ENCODE peak calls at places on chromosomes 4 and X, in seven cellular contexts. F is foreskin fibroblast; Y is activated CD4-positive, alpha-beta T cell treated with anti-CD3 and anti-CD28 coated beads, Interleukin-2, amount 50 U/mL, for 4 hours; X is Caco-2; V is stimulated activated CD8-positive, alpha-beta memory T cell treated with anti-CD3 and anti-CD28 coated beads, Interleukin-15, amount 100 ng/mL, for 24 hours; N is activated CD8-positive, alpha-beta memory T cell treated with anti-CD3 and anti-CD28 coated beads for 48 hours; U is stimulated activated naive CD8-positive, alpha-beta T cell treated with anti-CD3 and anti-CD28 coated beads, Interleukin-15, amount 100 ng/mL, for 72 hours. D is an unnamed sample.

GRCh38 chrX:154350429-154351182 is 23.8 kb downstream of the FLNA start:
- DNase-seq in N (no peak), U (no peak), X (no peak), F (no peak), Y (no peak), V (no peak), D (no peak)

GRCh38 chr4:24570574-24571236 is 13.6 kb downstream of the DHX15 start:
- DNase-seq in X (no peak), V (no peak), Y (no peak), U (no peak), F (no peak), N (no peak), D (no peak)

GRCh38 chrX:10137516-10137915 is 19.3 kb upstream of the CLCN4 start:
- DNase-seq in Y (no peak), N (no peak), V (no peak), U (no peak), F (no peak), X (no peak), D (no peak)

GRCh38 chrX:28120076-28120475 is 138.8 kb upstream of the DCAF8L1 start:
- DNase-seq in Y (no peak), N (no peak), F (no peak), U (no peak), V (no peak), X (no peak), D (no peak)

GRCh38 chr4:173170210-173170778 is 1.7 kb downstream of the GALNT7 start:
- DNase-seq in F (no peak), N (no peak), Y (no peak), X (no peak), V (no peak), U (no peak), D (no peak)

GRCh38 chr4:148073349-148073748 is 341.5 kb downstream of the ARHGAP10 start:
- DNase-seq in V (no peak), Y (no peak), N (no peak), F (no peak), U (no peak), X (no peak), D (no peak)

GRCh38 chr4:17218801-17219200 is 293.1 kb downstream of the QDPR start:
- DNase-seq in U (no peak), X (no peak), F (peak), N (no peak), Y (no peak), V (no peak), D (no peak)

GRCh38 chr4:36111180-36111579 is 133.1 kb downstream of the ARAP2 start:
- DNase-seq in N (no peak), Y (no peak), U (no peak), F (peak), X (no peak), V (no peak), D (peak)

GRCh38 chrX:154419688-154420401 is 8.5 kb downstream of the TAFAZZIN start:
- DNase-seq in Y (no peak), U (no peak), F (no peak), X (no peak), N (no peak), V (no peak), D (no peak)

GRCh38 chr4:172830295-172830764 is 338.3 kb upstream of the GALNT7 start:
- DNase-seq in F (peak), U (no peak), V (no peak), X (no peak), N (no peak), Y (no peak), D (no peak)

GRCh38 chr4:140697709-140698560 is 58.2 kb downstream of the TBC1D9 start:
- DNase-seq in Y (no peak), V (no peak), U (no peak), N (no peak), X (no peak), F (no peak), D (no peak)

GRCh38 chr4:14386196-14386595 is 616.1 kb upstream of the CPEB2 start:
- DNase-seq in U (no peak), Y (no peak), X (no peak), F (no peak), V (no peak), N (no peak), D (no peak)

GRCh38 chr4:67198757-67199156 is 346.5 kb downstream of the CENPC start:
- DNase-seq in Y (no peak), N (no peak), V (no peak), U (no peak), F (no peak), X (no peak), D (no peak)

GRCh38 chr4:38710053-38710452 is 46.1 kb downstream of the KLF3 start:
- DNase-seq in U (no peak), X (no peak), F (no peak), Y (no peak), V (no peak), N (no peak), D (no peak)

GRCh38 chr4:114417214-114417613 is 181.4 kb upstream of the UGT8 start:
- DNase-seq in Y (no peak), X (no peak), U (no peak), V (no peak), N (no peak), F (no peak), D (no peak)

GRCh38 chr4:579543-580175 is 3.6 kb upstream of the TMEM271 start:
- DNase-seq in Y (no peak), U (no peak), X (no peak), N (no peak), F (no peak), V (no peak), D (no peak)

GRCh38 chrX:153864561-153865320 is 21.2 kb downstream of the L1CAM start:
- DNase-seq in U (no peak), F (no peak), V (no peak), N (no peak), Y (no peak), X (no peak), D (no peak)

GRCh38 chrX:72031118-72031517 is 100.6 kb downstream of the RTL5 start:
- DNase-seq in N (no peak), Y (no peak), U (no peak), F (no peak), V (no peak), X (no peak), D (no peak)

GRCh38 chrX:114999906-115000305 is 17.5 kb downstream of the IL13RA2 start:
- DNase-seq in Y (no peak), N (no peak), V (no peak), U (no peak), X (no peak), F (no peak), D (no peak)

GRCh38 chrX:39760930-39761329 is 336.8 kb downstream of the BCOR start:
- DNase-seq in Y (no peak), V (no peak), N (no peak), F (no peak), X (no peak), U (no peak), D (no peak)

GRCh38 chrX:3066555-3066954 is 25.3 kb downstream of the ARSF start:
- DNase-seq in N (no peak), Y (no peak), X (no peak), F (peak), V (no peak), U (no peak), D (no peak)

GRCh38 chr4:125750827-125751466 is 436.2 kb downstream of the FAT4 start:
- DNase-seq in F (peak), X (no peak), V (no peak), U (no peak), Y (no peak), N (no peak), D (peak)

GRCh38 chr4:181821039-181822004 is 421.9 kb upstream of the TENM3 start:
- DNase-seq in X (no peak), U (no peak), Y (no peak), F (no peak), V (no peak), N (no peak), D (no peak)

GRCh38 chr4:89277412-89277811 is 30.2 kb downstream of the GPRIN3 start:
- DNase-seq in N (no peak), F (peak), V (no peak), Y (no peak), X (no peak), U (no peak), D (no peak)

GRCh38 chr4:184177271-184177670 is 40.4 kb downstream of the ENPP6 start:
- DNase-seq in X (no peak), N (no peak), F (no peak), U (no peak), V (no peak), Y (no peak), D (no peak)

GRCh38 chr4:141290771-141291170 is 70.1 kb downstream of the ZNF330 start:
- DNase-seq in Y (no peak), V (no peak), N (no peak), F (no peak), U (no peak), X (no peak), D (no peak)

GRCh38 chr4:185566972-185567749 is 31.9 kb upstream of the PDLIM3 start:
- DNase-seq in N (no peak), X (no peak), V (no peak), U (no peak), Y (no peak), F (peak), D (peak)

GRCh38 chrX:143171703-143172102 is 146.0 kb downstream of the SPANXN4 start:
- DNase-seq in Y (no peak), F (no peak), N (no peak), X (no peak), U (no peak), V (no peak), D (no peak)

GRCh38 chr4:74921490-74921889 is 11.4 kb upstream of the PARM1 start:
- DNase-seq in Y (no peak), N (no peak), V (no peak), F (no peak), U (no peak), X (no peak), D (no peak)

GRCh38 chr4:15744016-15744415 is 34.1 kb upstream of the CD38 start:
- DNase-seq in V (no peak), U (no peak), F (peak), N (no peak), X (no peak), Y (no peak), D (no peak)

GRCh38 chr4:126051709-126052424 is 737.1 kb downstream of the FAT4 start:
- DNase-seq in U (no peak), Y (no peak), V (no peak), X (no peak), F (peak), N (no peak), D (peak)

GRCh38 chrX:25300994-25301393 is 285.2 kb upstream of the ARX start:
- DNase-seq in X (no peak), Y (no peak), V (no peak), U (no peak), N (no peak), F (no peak), D (no peak)

GRCh38 chr4:158788608-158789007 is 19.8 kb downstream of the FNIP2 start:
- DNase-seq in X (no peak), N (no peak), V (no peak), Y (no peak), U (no peak), F (no peak), D (no peak)

GRCh38 chrX:150767475-150768131 is 74.4 kb downstream of the MTMR1 start:
- DNase-seq in Y (no peak), U (no peak), N (no peak), F (peak), V (no peak), X (no peak), D (peak)

GRCh38 chrX:52988985-52989917 is 30.9 kb upstream of the FAM156A start:
- DNase-seq in Y (no peak), V (no peak), U (no peak), X (no peak), F (no peak), N (no peak), D (no peak)

GRCh38 chrX:2552621-2553297 is 52.0 kb upstream of the DHRSX start:
- DNase-seq in Y (no peak), F (peak), V (no peak), X (peak), N (no peak), U (no peak), D (peak)

GRCh38 chr4:74549936-74550335 is 105.0 kb downstream of the AREG start:
- DNase-seq in Y (no peak), U (no peak), V (no peak), X (no peak), N (no peak), F (peak), D (no peak)

GRCh38 chrX:10012776-10013175 is 45.6 kb downstream of the CLDN34 start:
- DNase-seq in Y (no peak), U (no peak), V (no peak), F (no peak), N (no peak), X (no peak), D (no peak)

GRCh38 chr4:1295405-1296055 is 5.8 kb downstream of the MAEA start:
- DNase-seq in V (no peak), N (no peak), X (no peak), F (no peak), U (no peak), Y (no peak), D (no peak)